ENCODE peak calls at places on chromosomes 13 and 19, in seven cellular contexts. O is hepatocyte; G is CD8-positive, alpha-beta memory T cell; F is transverse colon; M is naive thymus-derived CD4-positive, alpha-beta T cell; X is neuronal stem cell; I is aorta. A is an unnamed sample.

GRCh38 chr19:40420766-40421467 is 4.9 kb downstream of the SERTAD1 start:
- DNase-seq in M (peak; percentile 73), F (peak; percentile 96), I (peak; percentile 96), O (peak; percentile 97), G (peak; percentile 83), X (peak; percentile 88), A (peak; percentile 83)

GRCh38 chr13:74870865-74871264 is 611.1 kb downstream of the TBC1D4 start:
- DNase-seq in F (no peak), X (no peak), M (no peak), O (no peak), I (no peak), G (no peak), A (no peak)

GRCh38 chr13:43041368-43041921 is 18.1 kb downstream of the DNAJC15 start:
- DNase-seq in G (no peak), F (no peak), M (no peak), X (no peak), I (no peak), O (no peak), A (no peak)

GRCh38 chr19:45508931-45509691 is 1.8 kb downstream of the VASP start:
- DNase-seq in X (peak; percentile 37), M (no peak), I (peak; percentile 92), O (peak; percentile 69), G (peak; percentile 55), F (peak; percentile 86), A (peak; percentile 78)

GRCh38 chr19:18785179-18786124 is 5.7 kb downstream of the COMP start:
- DNase-seq in G (peak; percentile 68), X (peak; percentile 81), F (peak; percentile 88), M (peak; percentile 46), O (peak; percentile 84), I (peak; percentile 79), A (no peak)

GRCh38 chr19:40703029-40703755 is 12.7 kb upstream of the NUMBL start:
- DNase-seq in G (no peak), X (no peak), I (no peak), O (no peak), M (no peak), F (no peak), A (no peak)

GRCh38 chr19:30029721-30030510 is 87.9 kb downstream of the URI1 start:
- DNase-seq in X (no peak), O (no peak), I (no peak), M (no peak), F (no peak), G (no peak), A (no peak)

GRCh38 chr13:112106467-112107141 is 39.7 kb downstream of the SOX1 start:
- DNase-seq in M (no peak), F (no peak), X (peak; percentile 59), O (no peak), I (no peak), G (no peak), A (no peak)

GRCh38 chr19:12745166-12745897 is 6.3 kb upstream of the BEST2 start:
- DNase-seq in I (no peak), O (no peak), M (no peak), F (no peak), X (no peak), G (no peak), A (no peak)

GRCh38 chr19:29687244-29687896 is 22.1 kb downstream of the PLEKHF1 start:
- DNase-seq in O (no peak), F (no peak), G (no peak), M (no peak), X (no peak), I (peak; percentile 82), A (peak; percentile 13)

GRCh38 chr19:31351212-31352193 is 2.3 kb upstream of the TSHZ3 start:
- DNase-seq in I (no peak), M (no peak), G (no peak), F (peak; percentile 31), X (no peak), O (peak; percentile 45), A (no peak)

GRCh38 chr19:31352296-31352781 is 3.1 kb upstream of the TSHZ3 start:
- DNase-seq in O (no peak), F (no peak), X (no peak), I (no peak), G (no peak), M (no peak), A (no peak)

GRCh38 chr19:31349160-31349881 is at the start of gene TSHZ3:
- DNase-seq in F (peak; percentile 72), X (no peak), G (peak; percentile 52), M (peak; percentile 48), I (peak; percentile 92), O (peak; percentile 80), A (peak; percentile 81)

GRCh38 chr19:31350033-31350692 is 927 bp upstream of the TSHZ3 start:
- DNase-seq in X (no peak), G (no peak), F (no peak), I (peak; percentile 71), M (no peak), O (peak; percentile 52), A (no peak)

GRCh38 chr19:31350693-31351211 is 1.5 kb upstream of the TSHZ3 start:
- DNase-seq in M (peak; percentile 21), G (no peak), I (peak; percentile 74), X (no peak), F (peak; percentile 41), O (peak; percentile 81), A (peak; percentile 29)
- H3K27ac ChIP-seq in M (no peak overlapping the region), G (no peak overlapping the region), I (no peak overlapping the region), X (no peak overlapping the region), F (peak overlapping the region; percentile 93), O (peak overlapping the region; percentile 92), A (no peak overlapping the region)

DNA sequence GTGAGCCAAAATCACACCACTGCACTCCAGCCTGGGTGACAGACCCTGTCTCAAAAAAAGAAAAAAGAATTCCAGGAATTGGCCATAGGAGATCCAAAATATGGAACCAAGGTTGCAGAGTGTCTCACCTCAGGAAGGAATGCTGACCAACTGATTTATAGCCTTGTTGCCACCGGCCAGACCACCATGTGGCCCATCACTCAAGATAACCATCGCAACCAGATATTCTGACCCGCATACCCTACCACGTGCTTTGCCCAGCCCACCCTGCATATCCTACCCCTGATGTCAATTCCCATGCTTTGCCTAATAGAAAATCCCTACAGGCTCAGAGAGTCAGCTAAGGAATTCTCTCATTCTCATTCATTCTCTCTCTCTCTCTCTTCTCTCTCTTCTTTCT is 95.1 kb upstream of the DOCK9 start:
- DNase-seq in I (no peak), G (no peak), X (no peak), F (no peak), M (no peak), O (no peak), A (no peak)
- H3K4me3 ChIP-seq in I (no peak overlapping the region), G (no peak overlapping the region), X (no peak overlapping the region), F (no peak overlapping the region), M (no peak overlapping the region), O (no peak overlapping the region), A (no peak overlapping the region)

DNA sequence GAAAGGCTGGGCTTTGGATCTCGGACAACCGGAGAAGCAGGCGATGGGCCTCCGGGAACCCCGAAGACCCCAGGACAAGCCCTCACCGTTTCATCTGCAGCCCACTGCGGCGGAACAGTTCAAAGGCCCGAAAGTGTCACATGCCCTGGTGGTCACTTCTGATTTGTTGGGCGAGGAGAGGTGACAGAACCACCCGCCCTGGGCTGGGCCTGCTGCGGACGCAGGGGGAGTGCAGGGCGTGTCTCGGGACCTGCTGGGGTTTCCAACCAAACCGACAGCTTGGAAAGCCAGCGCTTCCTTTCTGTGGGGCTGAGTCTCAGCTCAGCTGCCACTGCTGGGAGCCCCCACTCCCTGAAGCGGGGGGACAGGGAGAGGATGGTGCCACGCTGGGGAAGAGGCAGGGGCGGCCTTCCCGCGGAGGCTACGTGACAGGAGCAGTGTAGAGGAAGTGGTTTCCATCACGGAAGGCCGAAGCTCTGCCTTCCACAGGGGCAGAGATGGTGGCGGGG is 22.8 kb upstream of the ZBTB7A start:
- DNase-seq in M (peak; percentile 38), X (no peak), G (peak; percentile 74), I (peak; percentile 77), O (no peak), F (peak; percentile 39), A (peak; percentile 76)
- H3K27ac ChIP-seq in M (peak overlapping the region; percentile 67), X (no peak overlapping the region), G (peak overlapping the region; percentile 62), I (no peak overlapping the region), O (no peak overlapping the region), F (peak overlapping the region; percentile 23), A (peak overlapping the region; percentile 92)

GRCh38 chr19:36040495-36040894 is 7.8 kb upstream of the CLIP3 start:
- DNase-seq in O (no peak), I (no peak), M (no peak), G (no peak), F (no peak), X (no peak), A (no peak)
- H3K4me3 ChIP-seq in O (no peak overlapping the region), I (no peak overlapping the region), M (no peak overlapping the region), G (no peak overlapping the region), F (no peak overlapping the region), X (no peak overlapping the region), A (no peak overlapping the region)

GRCh38 chr13:114154476-114154875 is 22.1 kb upstream of the RASA3 start:
- DNase-seq in F (no peak), I (no peak), O (no peak), M (no peak), G (no peak), X (no peak), A (no peak)
- H3K27ac ChIP-seq in F (no peak overlapping the region), I (no peak overlapping the region), O (no peak overlapping the region), M (peak overlapping the region; percentile 62), G (no peak overlapping the region), X (no peak overlapping the region), A (no peak overlapping the region)

GRCh38 chr13:95679722-95680121 is 2.8 kb downstream of the DNAJC3 start:
- DNase-seq in O (no peak), G (no peak), M (no peak), I (no peak), X (no peak), F (no peak), A (no peak)

GRCh38 chr13:95676775-95677563 is at the start of gene DNAJC3:
- DNase-seq in F (peak; percentile 99), X (peak; percentile 99), G (peak; percentile 98), I (peak; percentile 100), M (peak; percentile 98), O (peak; percentile 100), A (peak; percentile 100)

GRCh38 chr13:95676100-95676774 is 702 bp upstream of the DNAJC3 start:
- DNase-seq in X (no peak), G (peak; percentile 54), O (peak; percentile 57), F (peak; percentile 40), I (no peak), M (peak; percentile 36), A (peak; percentile 55)

GRCh38 chr13:95678967-95679366 is 2.0 kb downstream of the DNAJC3 start:
- DNase-seq in F (no peak), O (no peak), I (no peak), X (no peak), M (no peak), G (no peak), A (no peak)

GRCh38 chr13:95677564-95678386 is 836 bp downstream of the DNAJC3 start:
- DNase-seq in F (peak; percentile 63), G (no peak), O (peak; percentile 25), X (peak; percentile 38), M (peak; percentile 29), I (no peak), A (no peak)
- H3K4me3 ChIP-seq in F (peak overlapping the region; percentile 97), G (peak overlapping the region; percentile 78), O (peak overlapping the region; percentile 54), X (peak overlapping the region; percentile 99), M (peak overlapping the region; percentile 88), I (peak overlapping the region; percentile 81), A (peak overlapping the region; percentile 90)

A was measured in HL-60.